ENCODE peak calls at places on chromosomes 16 and 17, in six cellular contexts. One of them, this sample, is unnamed.

GRCh38 chr17:16171613-16172012 is 43.7 kb downstream of the NCOR1 start:
- DNase-seq in omental fat pad: no peak
- DNase-seq in astrocyte: peak
- DNase-seq in sigmoid colon: no peak
- DNase-seq in GM13977: no peak
- DNase-seq in mammary epithelial cell: no peak
- DNase-seq in this sample: no peak

GRCh38 chr17:2695961-2696760 is 15.4 kb downstream of the CLUH start:
- DNase-seq in omental fat pad: peak
- DNase-seq in astrocyte: no peak
- DNase-seq in sigmoid colon: peak
- DNase-seq in GM13977: peak
- DNase-seq in mammary epithelial cell: no peak
- DNase-seq in this sample: no peak

GRCh38 chr17:830950-831349 is 48.8 kb downstream of the MRM3 start:
- DNase-seq in omental fat pad: no peak
- DNase-seq in astrocyte: no peak
- DNase-seq in sigmoid colon: no peak
- DNase-seq in GM13977: no peak
- DNase-seq in mammary epithelial cell: no peak
- DNase-seq in this sample: no peak

GRCh38 chr17:41131979-41132378 is 8.0 kb upstream of the KRTAP4-12 start:
- DNase-seq in omental fat pad: no peak
- DNase-seq in astrocyte: peak
- DNase-seq in sigmoid colon: no peak
- DNase-seq in GM13977: peak
- DNase-seq in mammary epithelial cell: peak
- DNase-seq in this sample: peak

GRCh38 chr17:76179496-76180467 is 38.7 kb upstream of the FOXJ1 start:
- DNase-seq in omental fat pad: no peak
- DNase-seq in astrocyte: no peak
- DNase-seq in sigmoid colon: no peak
- DNase-seq in GM13977: peak
- DNase-seq in mammary epithelial cell: no peak
- DNase-seq in this sample: no peak

GRCh38 chr17:40451420-40451819 is 8.2 kb downstream of the IGFBP4 start:
- DNase-seq in omental fat pad: no peak
- DNase-seq in astrocyte: peak
- DNase-seq in sigmoid colon: peak
- DNase-seq in GM13977: no peak
- DNase-seq in mammary epithelial cell: no peak
- DNase-seq in this sample: no peak

GRCh38 chr16:55655709-55656694 is at the start of gene SLC6A2:
- DNase-seq in omental fat pad: no peak
- DNase-seq in astrocyte: no peak
- DNase-seq in sigmoid colon: no peak
- DNase-seq in GM13977: peak
- DNase-seq in mammary epithelial cell: peak
- DNase-seq in this sample: peak

GRCh38 chr17:60102632-60103047 is 23.9 kb upstream of the HEATR6 start:
- DNase-seq in omental fat pad: no peak
- DNase-seq in astrocyte: peak
- DNase-seq in sigmoid colon: no peak
- DNase-seq in GM13977: peak
- DNase-seq in mammary epithelial cell: no peak
- DNase-seq in this sample: no peak

GRCh38 chr16:78275420-78275819 is 176.0 kb downstream of the WWOX start:
- DNase-seq in omental fat pad: no peak
- DNase-seq in astrocyte: no peak
- DNase-seq in sigmoid colon: no peak
- DNase-seq in GM13977: no peak
- DNase-seq in mammary epithelial cell: no peak
- DNase-seq in this sample: no peak

GRCh38 chr16:28192811-28193529 is 18.8 kb downstream of the XPO6 start:
- DNase-seq in omental fat pad: no peak
- DNase-seq in astrocyte: no peak
- DNase-seq in sigmoid colon: no peak
- DNase-seq in GM13977: peak
- DNase-seq in mammary epithelial cell: no peak
- DNase-seq in this sample: no peak

GRCh38 chr17:12982224-12982623 is 35.6 kb downstream of the ELAC2 start:
- DNase-seq in omental fat pad: no peak
- DNase-seq in astrocyte: no peak
- DNase-seq in sigmoid colon: no peak
- DNase-seq in GM13977: no peak
- DNase-seq in mammary epithelial cell: no peak
- DNase-seq in this sample: no peak

GRCh38 chr16:50960517-50961202 is 190.4 kb downstream of the SALL1 start:
- DNase-seq in omental fat pad: no peak
- DNase-seq in astrocyte: no peak
- DNase-seq in sigmoid colon: no peak
- DNase-seq in GM13977: no peak
- DNase-seq in mammary epithelial cell: no peak
- DNase-seq in this sample: no peak

GRCh38 chr17:62750502-62751349 is 57.4 kb downstream of the MARCHF10 start:
- DNase-seq in omental fat pad: no peak
- DNase-seq in astrocyte: peak
- DNase-seq in sigmoid colon: no peak
- DNase-seq in GM13977: no peak
- DNase-seq in mammary epithelial cell: no peak
- DNase-seq in this sample: peak

GRCh38 chr16:67444259-67445125 is 13.6 kb downstream of the HSD11B2 start:
- DNase-seq in omental fat pad: no peak
- DNase-seq in astrocyte: no peak
- DNase-seq in sigmoid colon: no peak
- DNase-seq in GM13977: no peak
- DNase-seq in mammary epithelial cell: no peak
- DNase-seq in this sample: no peak

GRCh38 chr16:27311449-27311831 is 2.3 kb upstream of the IL4R start:
- DNase-seq in omental fat pad: no peak
- DNase-seq in astrocyte: peak
- DNase-seq in sigmoid colon: no peak
- DNase-seq in GM13977: no peak
- DNase-seq in mammary epithelial cell: no peak
- DNase-seq in this sample: no peak

GRCh38 chr17:37710344-37710886 is 34.4 kb downstream of the HNF1B start:
- DNase-seq in omental fat pad: no peak
- DNase-seq in astrocyte: peak
- DNase-seq in sigmoid colon: no peak
- DNase-seq in GM13977: no peak
- DNase-seq in mammary epithelial cell: no peak
- DNase-seq in this sample: no peak
- TF ChIP-seq CTCF in omental fat pad: no peak
- TF ChIP-seq CTCF in astrocyte: no peak
- TF ChIP-seq CTCF in sigmoid colon: no peak
- TF ChIP-seq CTCF in GM13977: no peak
- TF ChIP-seq CTCF in mammary epithelial cell: no peak
- TF ChIP-seq CTCF in this sample: no peak

GRCh38 chr17:30376621-30377452 is 1.9 kb upstream of the CPD start:
- DNase-seq in omental fat pad: no peak
- DNase-seq in astrocyte: peak
- DNase-seq in sigmoid colon: no peak
- DNase-seq in GM13977: peak
- DNase-seq in mammary epithelial cell: no peak
- DNase-seq in this sample: no peak

GRCh38 chr17:30375661-30376060 is 3.1 kb upstream of the CPD start:
- DNase-seq in omental fat pad: no peak
- DNase-seq in astrocyte: no peak
- DNase-seq in sigmoid colon: no peak
- DNase-seq in GM13977: no peak
- DNase-seq in mammary epithelial cell: no peak
- DNase-seq in this sample: no peak

GRCh38 chr17:30368896-30369720 is 9.6 kb upstream of the CPD start:
- DNase-seq in omental fat pad: no peak
- DNase-seq in astrocyte: no peak
- DNase-seq in sigmoid colon: no peak
- DNase-seq in GM13977: no peak
- DNase-seq in mammary epithelial cell: no peak
- DNase-seq in this sample: no peak

GRCh38 chr17:30369995-30370394 is 8.7 kb upstream of the CPD start:
- DNase-seq in omental fat pad: no peak
- DNase-seq in astrocyte: peak
- DNase-seq in sigmoid colon: no peak
- DNase-seq in GM13977: no peak
- DNase-seq in mammary epithelial cell: peak
- DNase-seq in this sample: peak

GRCh38 chr17:30372755-30373154 is 6.0 kb upstream of the CPD start:
- DNase-seq in omental fat pad: no peak
- DNase-seq in astrocyte: peak
- DNase-seq in sigmoid colon: no peak
- DNase-seq in GM13977: no peak
- DNase-seq in mammary epithelial cell: peak
- DNase-seq in this sample: peak
- TF ChIP-seq CTCF in omental fat pad: no peak
- TF ChIP-seq CTCF in astrocyte: no peak
- TF ChIP-seq CTCF in sigmoid colon: no peak
- TF ChIP-seq CTCF in GM13977: peak
- TF ChIP-seq CTCF in mammary epithelial cell: no peak
- TF ChIP-seq CTCF in this sample: peak

GRCh38 chr16:58639836-58640235 is 10.2 kb upstream of the CNOT1 start:
- DNase-seq in omental fat pad: no peak
- DNase-seq in astrocyte: no peak
- DNase-seq in sigmoid colon: no peak
- DNase-seq in GM13977: no peak
- DNase-seq in mammary epithelial cell: no peak
- DNase-seq in this sample: no peak

GRCh38 chr16:58644108-58644507 is 14.5 kb upstream of the CNOT1 start:
- DNase-seq in omental fat pad: no peak
- DNase-seq in astrocyte: no peak
- DNase-seq in sigmoid colon: no peak
- DNase-seq in GM13977: no peak
- DNase-seq in mammary epithelial cell: no peak
- DNase-seq in this sample: no peak

GRCh38 chr16:58638148-58639036 is 8.8 kb upstream of the CNOT1 start:
- DNase-seq in omental fat pad: no peak
- DNase-seq in astrocyte: peak
- DNase-seq in sigmoid colon: no peak
- DNase-seq in GM13977: no peak
- DNase-seq in mammary epithelial cell: peak
- DNase-seq in this sample: peak

GRCh38 chr16:58639230-58639629 is 9.6 kb upstream of the CNOT1 start:
- DNase-seq in omental fat pad: no peak
- DNase-seq in astrocyte: no peak
- DNase-seq in sigmoid colon: no peak
- DNase-seq in GM13977: no peak
- DNase-seq in mammary epithelial cell: no peak
- DNase-seq in this sample: no peak

GRCh38 chr16:58640949-58641348 is 11.3 kb upstream of the CNOT1 start:
- DNase-seq in omental fat pad: no peak
- DNase-seq in astrocyte: no peak
- DNase-seq in sigmoid colon: no peak
- DNase-seq in GM13977: no peak
- DNase-seq in mammary epithelial cell: no peak
- DNase-seq in this sample: no peak
- TF ChIP-seq CTCF in omental fat pad: no peak
- TF ChIP-seq CTCF in astrocyte: no peak
- TF ChIP-seq CTCF in sigmoid colon: no peak
- TF ChIP-seq CTCF in GM13977: no peak
- TF ChIP-seq CTCF in mammary epithelial cell: no peak
- TF ChIP-seq CTCF in this sample: no peak

DNA sequence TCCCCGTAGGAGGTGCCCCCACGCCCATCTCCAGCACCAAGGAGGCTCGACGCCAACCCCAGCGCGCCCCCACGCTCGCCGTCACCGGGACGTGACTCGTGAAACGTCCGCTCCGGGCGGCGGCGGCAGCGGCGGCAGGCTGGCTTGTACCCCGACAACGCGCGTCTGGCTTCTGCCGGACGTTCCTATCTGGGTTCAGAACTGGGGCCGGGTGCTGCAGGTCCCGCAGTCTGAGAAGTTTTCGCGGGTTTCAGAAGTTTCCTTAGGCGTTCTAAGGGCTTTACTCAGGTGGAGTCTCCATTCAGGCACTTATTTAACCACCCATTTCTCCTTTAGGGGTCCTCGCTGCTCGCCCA is 672 bp upstream of the ALKBH5 start:
- DNase-seq in omental fat pad: peak
- DNase-seq in astrocyte: no peak
- DNase-seq in sigmoid colon: peak
- DNase-seq in GM13977: peak
- DNase-seq in mammary epithelial cell: no peak
- DNase-seq in this sample: peak
- TF ChIP-seq CTCF in omental fat pad: no peak
- TF ChIP-seq CTCF in astrocyte: no peak
- TF ChIP-seq CTCF in sigmoid colon: no peak
- TF ChIP-seq CTCF in GM13977: no peak
- TF ChIP-seq CTCF in mammary epithelial cell: no peak
- TF ChIP-seq CTCF in this sample: no peak

GRCh38 chr16:31032736-31033708 is at the start of gene STX4:
- DNase-seq in omental fat pad: peak
- DNase-seq in astrocyte: peak
- DNase-seq in sigmoid colon: peak
- DNase-seq in GM13977: peak
- DNase-seq in mammary epithelial cell: peak
- DNase-seq in this sample: peak
- TF ChIP-seq CTCF in omental fat pad: no peak
- TF ChIP-seq CTCF in astrocyte: no peak
- TF ChIP-seq CTCF in sigmoid colon: no peak
- TF ChIP-seq CTCF in GM13977: no peak
- TF ChIP-seq CTCF in mammary epithelial cell: no peak
- TF ChIP-seq CTCF in this sample: no peak

GRCh38 chr17:58370716-58371115 is 18.7 kb upstream of the SUPT4H1 start:
- DNase-seq in omental fat pad: no peak
- DNase-seq in astrocyte: no peak
- DNase-seq in sigmoid colon: no peak
- DNase-seq in GM13977: no peak
- DNase-seq in mammary epithelial cell: no peak
- DNase-seq in this sample: no peak

GRCh38 chr17:58368860-58369213 is 16.8 kb upstream of the SUPT4H1 start:
- DNase-seq in omental fat pad: no peak
- DNase-seq in astrocyte: no peak
- DNase-seq in sigmoid colon: no peak
- DNase-seq in GM13977: peak
- DNase-seq in mammary epithelial cell: no peak
- DNase-seq in this sample: no peak

GRCh38 chr17:58371300-58371950 is 19.4 kb upstream of the SUPT4H1 start:
- DNase-seq in omental fat pad: no peak
- DNase-seq in astrocyte: no peak
- DNase-seq in sigmoid colon: no peak
- DNase-seq in GM13977: no peak
- DNase-seq in mammary epithelial cell: no peak
- DNase-seq in this sample: no peak

GRCh38 chr17:58369214-58370031 is 17.4 kb upstream of the SUPT4H1 start:
- DNase-seq in omental fat pad: no peak
- DNase-seq in astrocyte: no peak
- DNase-seq in sigmoid colon: no peak
- DNase-seq in GM13977: peak
- DNase-seq in mammary epithelial cell: no peak
- DNase-seq in this sample: no peak

DNA sequence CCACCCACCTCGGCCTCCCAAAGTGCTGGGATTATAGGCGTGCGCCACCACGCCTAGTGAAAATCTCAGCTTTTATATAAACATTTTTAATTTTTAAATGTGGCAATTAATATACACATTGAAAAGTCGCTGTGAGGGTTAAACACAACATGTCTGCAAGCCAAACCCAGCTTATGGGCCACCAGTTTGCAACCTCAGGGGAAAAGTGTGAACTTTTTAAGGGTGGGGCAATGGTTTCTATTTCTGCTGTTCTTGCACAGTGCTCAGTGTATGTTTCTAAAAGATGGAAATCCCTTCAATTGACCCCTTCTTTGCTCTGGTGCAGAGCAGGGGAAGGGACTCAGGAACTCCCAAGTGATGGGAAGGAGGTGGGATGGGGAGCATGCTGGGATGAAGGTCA is 18.3 kb upstream of the SUPT4H1 start:
- DNase-seq in omental fat pad: no peak
- DNase-seq in astrocyte: no peak
- DNase-seq in sigmoid colon: no peak
- DNase-seq in GM13977: no peak
- DNase-seq in mammary epithelial cell: no peak
- DNase-seq in this sample: no peak
- TF ChIP-seq CTCF in omental fat pad: no peak
- TF ChIP-seq CTCF in astrocyte: no peak
- TF ChIP-seq CTCF in sigmoid colon: no peak
- TF ChIP-seq CTCF in GM13977: no peak
- TF ChIP-seq CTCF in mammary epithelial cell: no peak
- TF ChIP-seq CTCF in this sample: no peak